ENCODE peak calls at places on chromosomes 13 and 19, in seven cellular contexts. Y, M, Z, G, H, O and S are unnamed samples.
A peak's percentile ranks its signal among the peaks of the same experiment; 100 is the strongest.

GRCh38 chr19:34131100-34131499 is 41.2 kb upstream of the LSM14A start:
- DNase-seq in Y (no peak), O (no peak), H (no peak), Z (no peak), G (no peak), M (no peak), S (no peak)

GRCh38 chr19:19274146-19274545 is 1.0 kb upstream of the TM6SF2 start:
- DNase-seq in M (no peak), Y (no peak), O (no peak), H (no peak), G (no peak), Z (no peak), S (no peak)

GRCh38 chr13:112740502-112741131 is 50.8 kb downstream of the ATP11A start:
- DNase-seq in H (no peak), G (no peak), O (peak; percentile 50), Y (no peak), Z (no peak), M (no peak), S (no peak)

GRCh38 chr19:11091343-11092153 is 2.3 kb downstream of the LDLR start:
- DNase-seq in Y (peak; percentile 56), H (no peak), M (peak; percentile 57), G (peak; percentile 41), O (peak; percentile 62), Z (peak; percentile 66), S (peak; percentile 69)

GRCh38 chr13:34942732-34943674 is 933 bp downstream of the NBEA start:
- DNase-seq in O (peak; percentile 39), H (peak; percentile 6), G (no peak), M (no peak), Y (peak; percentile 9), Z (no peak), S (no peak)

GRCh38 chr19:52993342-52994178 is 20.2 kb upstream of the ERVV-1 start:
- DNase-seq in Z (peak; percentile 80), M (peak; percentile 69), H (peak; percentile 56), O (peak; percentile 82), Y (peak; percentile 88), G (peak; percentile 57), S (peak; percentile 83)

GRCh38 chr19:54448037-54448773 is 794 bp upstream of the LENG8 start:
- DNase-seq in G (no peak), Y (no peak), H (no peak), Z (no peak), O (peak; percentile 63), M (no peak), S (no peak)

GRCh38 chr19:16025108-16026101 is 50.9 kb upstream of the TPM4 start:
- DNase-seq in Y (no peak), M (no peak), Z (no peak), H (no peak), G (no peak), O (no peak), S (no peak)

GRCh38 chr19:36149673-36150406 is 2.4 kb downstream of the COX7A1 start:
- DNase-seq in G (no peak), M (no peak), Y (no peak), H (no peak), O (no peak), Z (no peak), S (no peak)

GRCh38 chr13:76972430-76972829 is 19.5 kb upstream of the CLN5 start:
- DNase-seq in O (no peak), M (no peak), G (no peak), H (no peak), Z (no peak), Y (no peak), S (no peak)

GRCh38 chr13:95153647-95154405 is 147.4 kb downstream of the ABCC4 start:
- DNase-seq in M (no peak), H (no peak), O (no peak), G (no peak), Y (no peak), Z (no peak), S (no peak)

GRCh38 chr13:49370390-49370789 is 73.5 kb downstream of the CAB39L start:
- DNase-seq in M (no peak), Y (no peak), O (no peak), H (no peak), G (no peak), Z (no peak), S (no peak)